ENCODE peak calls at places on chromosomes 16 and 17, in seven cellular contexts. G is A673, K is neural progenitor cell, S is H9, R is right lobe of liver, N is endothelial cell of umbilical vein, F is pancreas. L is an unnamed sample.

GRCh38 chr17:15265131-15265530 is at the start of gene PMP22:
- DNase-seq in G (no peak), K (no peak), S (peak), R (no peak), N (no peak), F (no peak), L (no peak)

GRCh38 chr17:51366866-51367265 is 106.5 kb downstream of the UTP18 start:
- DNase-seq in G (no peak), K (no peak), S (no peak), R (no peak), N (no peak), F (no peak), L (no peak)

GRCh38 chr17:40480501-40481003 is 20.9 kb downstream of the TNS4 start:
- DNase-seq in G (no peak), K (no peak), S (peak), R (no peak), N (no peak), F (no peak), L (no peak)

GRCh38 chr17:80795737-80796136 is 195.9 kb upstream of the CHMP6 start:
- DNase-seq in G (no peak), K (no peak), S (no peak), R (peak), N (no peak), F (peak), L (no peak)

GRCh38 chr16:3578610-3579551 is 1.7 kb upstream of the NLRC3 start:
- DNase-seq in G (no peak), K (no peak), S (no peak), R (no peak), N (no peak), F (no peak), L (no peak)

GRCh38 chr16:84391151-84391873 is 23.0 kb downstream of the ATP2C2 start:
- DNase-seq in G (no peak), K (no peak), S (no peak), R (no peak), N (no peak), F (no peak), L (no peak)

GRCh38 chr17:50634123-50634914 is at the start of gene ABCC3:
- DNase-seq in G (no peak), K (peak), S (no peak), R (peak), N (no peak), F (peak), L (no peak)

GRCh38 chr17:30363715-30364202 is 15.0 kb upstream of the CPD start:
- DNase-seq in G (no peak), K (no peak), S (no peak), R (peak), N (no peak), F (no peak), L (no peak)

GRCh38 chr17:41329279-41329925 is 13.9 kb upstream of the KRTAP17-1 start:
- DNase-seq in G (peak), K (peak), S (peak), R (peak), N (peak), F (no peak), L (no peak)

GRCh38 chr17:62724398-62725146 is 83.5 kb downstream of the MARCHF10 start:
- DNase-seq in G (no peak), K (no peak), S (peak), R (no peak), N (no peak), F (no peak), L (no peak)

GRCh38 chr16:67659675-67660563 is at the start of gene ACD:
- DNase-seq in G (peak), K (peak), S (peak), R (peak), N (peak), F (peak), L (peak)

GRCh38 chr16:66605177-66605999 is 884 bp downstream of the CMTM3 start:
- DNase-seq in G (peak), K (peak), S (peak), R (peak), N (peak), F (no peak), L (peak)

GRCh38 chr16:48076455-48077012 is 79.3 kb downstream of the ABCC12 start:
- DNase-seq in G (no peak), K (no peak), S (no peak), R (no peak), N (no peak), F (no peak), L (no peak)

GRCh38 chr17:80482555-80483308 is 6.3 kb upstream of the NPTX1 start:
- DNase-seq in G (no peak), K (peak), S (no peak), R (no peak), N (no peak), F (no peak), L (no peak)

GRCh38 chr17:9054611-9055010 is 33.3 kb downstream of the NTN1 start:
- DNase-seq in G (no peak), K (peak), S (peak), R (no peak), N (no peak), F (no peak), L (no peak)

GRCh38 chr17:48627625-48628510 is 1.7 kb upstream of the HOXB9 start:
- DNase-seq in G (no peak), K (no peak), S (peak), R (no peak), N (no peak), F (no peak), L (no peak)

GRCh38 chr16:1538804-1539520 is 5.5 kb downstream of the TMEM204 start:
- DNase-seq in G (no peak), K (peak), S (peak), R (no peak), N (no peak), F (peak), L (no peak)

GRCh38 chr17:44623070-44623725 is 33.1 kb upstream of the MEIOC start:
- DNase-seq in G (no peak), K (no peak), S (no peak), R (no peak), N (no peak), F (no peak), L (no peak)

GRCh38 chr17:79033741-79034501 is 10.0 kb downstream of the C1QTNF1 start:
- DNase-seq in G (no peak), K (no peak), S (no peak), R (no peak), N (no peak), F (no peak), L (peak)

GRCh38 chr17:74404802-74405201 is 27.1 kb upstream of the GPRC5C start:
- DNase-seq in G (no peak), K (no peak), S (no peak), R (no peak), N (no peak), F (no peak), L (no peak)

GRCh38 chr16:64137976-64138375 is 983.9 kb downstream of the CDH11 start:
- DNase-seq in G (no peak), K (no peak), S (no peak), R (no peak), N (no peak), F (no peak), L (no peak)

GRCh38 chr17:45775148-45775547 is 9.0 kb upstream of the CRHR1 start:
- DNase-seq in G (no peak), K (no peak), S (no peak), R (no peak), N (no peak), F (no peak), L (no peak)

DNA sequence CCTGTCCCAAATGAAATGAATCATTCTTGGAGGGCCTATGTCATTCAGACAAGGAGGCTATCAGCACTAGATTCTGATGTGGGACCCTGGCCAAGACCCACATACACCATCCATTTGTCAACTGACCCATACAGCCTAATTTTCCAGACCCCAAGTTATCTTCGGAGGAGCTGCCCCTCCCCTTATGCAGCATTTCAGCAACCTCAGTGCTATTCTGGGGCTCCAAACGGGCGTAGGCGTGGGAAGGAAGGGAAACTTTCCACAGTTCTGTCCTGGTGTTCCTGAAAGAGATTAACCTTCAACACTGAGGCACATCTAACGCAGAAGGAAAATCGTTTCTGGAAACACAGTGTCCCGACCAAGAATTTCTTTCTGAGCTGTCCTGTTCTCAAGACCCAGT is 86.7 kb downstream of the MYH11 start:
- DNase-seq in G (no peak), K (no peak), S (no peak), R (peak), N (peak), F (no peak), L (no peak)
- H3K27ac ChIP-seq in G (no peak), K (no peak), S (no peak), R (no peak), N (no peak), F (no peak), L (peak)

DNA sequence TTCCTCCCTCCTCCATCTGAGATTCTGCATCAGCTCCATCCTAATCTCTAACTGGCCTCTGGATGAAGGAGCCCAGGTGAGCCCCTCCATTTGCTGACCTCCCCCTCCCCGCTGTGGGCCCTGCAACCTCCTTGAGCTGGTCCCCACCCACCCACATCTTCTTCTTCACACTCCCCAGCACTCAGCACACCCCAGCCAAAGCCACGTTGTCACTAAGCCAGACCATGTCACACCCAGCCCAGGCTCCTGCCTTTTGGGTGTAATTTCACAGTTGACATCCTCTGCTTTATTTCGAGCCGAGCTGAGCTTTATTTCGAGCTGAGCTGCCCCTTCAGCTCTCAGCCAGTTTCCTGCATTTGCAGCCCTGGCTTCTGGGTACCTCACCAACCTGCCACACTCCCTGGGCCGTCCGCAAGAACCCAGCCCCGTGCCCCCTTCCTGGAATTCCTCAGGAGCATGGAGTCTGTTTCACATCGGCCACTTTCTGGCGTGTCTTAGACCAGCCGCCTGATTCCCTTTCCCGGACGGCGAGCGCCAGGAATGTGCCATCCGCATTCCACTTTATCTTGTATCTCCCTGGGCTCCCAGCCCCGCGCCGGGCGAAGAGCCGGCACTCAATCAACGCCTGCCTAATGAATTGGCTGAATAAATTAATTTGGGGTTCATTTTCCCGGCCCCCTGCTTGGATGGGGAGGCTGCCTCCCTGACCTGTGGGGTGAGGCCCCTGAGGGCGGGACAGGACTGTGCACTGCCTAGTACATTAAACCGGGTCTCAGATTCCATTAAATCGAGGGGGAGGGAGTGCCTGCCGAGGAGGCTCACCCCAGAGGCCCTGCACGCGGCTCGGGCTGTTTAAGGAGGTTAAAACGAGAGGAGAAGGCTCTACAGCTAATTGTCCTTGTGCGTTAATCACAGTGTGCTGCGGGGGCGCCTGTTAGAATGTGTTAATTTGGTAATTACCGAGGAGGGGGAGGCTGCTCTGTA is 282.4 kb upstream of the TNRC6C start:
- DNase-seq in G (no peak), K (peak), S (no peak), R (no peak), N (no peak), F (no peak), L (no peak)
- H3K27ac ChIP-seq in G (no peak), K (peak), S (no peak), R (no peak), N (no peak), F (no peak), L (no peak)

GRCh38 chr16:85600905-85601639 is 12.1 kb upstream of the GSE1 start:
- DNase-seq in G (no peak), K (no peak), S (no peak), R (no peak), N (no peak), F (no peak), L (no peak)
- H3K27ac ChIP-seq in G (peak), K (no peak), S (no peak), R (no peak), N (no peak), F (no peak), L (no peak)

GRCh38 chr16:56967733-56968132 is 6.0 kb downstream of the CETP start:
- DNase-seq in G (no peak), K (no peak), S (no peak), R (no peak), N (no peak), F (no peak), L (no peak)

GRCh38 chr16:56965939-56966515 is 4.3 kb downstream of the CETP start:
- DNase-seq in G (no peak), K (no peak), S (no peak), R (no peak), N (no peak), F (no peak), L (no peak)

GRCh38 chr16:56961851-56962281 is at the start of gene CETP:
- DNase-seq in G (no peak), K (no peak), S (no peak), R (peak), N (no peak), F (no peak), L (no peak)

GRCh38 chr16:56964243-56965148 is 2.7 kb downstream of the CETP start:
- DNase-seq in G (peak), K (peak), S (peak), R (peak), N (peak), F (peak), L (peak)

GRCh38 chr16:56965149-56965938 is 3.6 kb downstream of the CETP start:
- DNase-seq in G (no peak), K (no peak), S (no peak), R (no peak), N (no peak), F (no peak), L (no peak)
- H3K27ac ChIP-seq in G (no peak), K (no peak), S (no peak), R (peak), N (no peak), F (no peak), L (no peak)

GRCh38 chr17:2233441-2233947 is 70.1 kb downstream of the SMG6 start:
- DNase-seq in G (peak), K (no peak), S (no peak), R (no peak), N (peak), F (no peak), L (no peak)
- H3K27ac ChIP-seq in G (no peak), K (no peak), S (no peak), R (no peak), N (no peak), F (no peak), L (peak)

GRCh38 chr16:57798953-57799618 is 3.2 kb downstream of the KIFC3 start:
- DNase-seq in G (no peak), K (no peak), S (no peak), R (no peak), N (no peak), F (no peak), L (no peak)
- H3K27ac ChIP-seq in G (peak), K (no peak), S (no peak), R (peak), N (no peak), F (peak), L (no peak)